ENCODE peak calls at places on chromosome 4, in nine cellular contexts. R is cardiac muscle cell, Y is suprapubic skin, F is brain microvascular endothelial cell, W is left ventricle myocardium inferior, Z is HCT116, J is fibroblast of pulmonary artery, N is fibroblast of lung, I is lung. A is an unnamed sample.

GRCh38 chr4:54687887-54688841 is 30.4 kb downstream of the KIT start:
- DNase-seq in R (no peak), Y (no peak), F (peak), W (no peak), Z (no peak), J (peak), N (no peak), I (no peak), A (peak)

GRCh38 chr4:163048447-163048846 is 118.2 kb downstream of the NAF1 start:
- DNase-seq in R (peak), Y (no peak), F (peak), W (no peak), Z (peak), J (peak), N (peak), I (no peak), A (peak)

GRCh38 chr4:18051281-18051680 is 29.7 kb upstream of the LCORL start:
- DNase-seq in R (no peak), Y (no peak), F (no peak), W (no peak), Z (no peak), J (no peak), N (peak), I (no peak), A (no peak)

GRCh38 chr4:22692736-22693135 is at the start of gene GBA3:
- DNase-seq in R (no peak), Y (no peak), F (no peak), W (no peak), Z (no peak), J (no peak), N (no peak), I (no peak), A (no peak)

GRCh38 chr4:65383589-65384305 is 286.5 kb downstream of the EPHA5 start:
- DNase-seq in R (peak), Y (no peak), F (peak), W (no peak), Z (no peak), J (peak), N (peak), I (no peak), A (no peak)

GRCh38 chr4:40573593-40574311 is 55.9 kb downstream of the RBM47 start:
- DNase-seq in R (peak), Y (no peak), F (no peak), W (no peak), Z (no peak), J (peak), N (no peak), I (no peak), A (no peak)

GRCh38 chr4:85489273-85489672 is 14.3 kb downstream of the ARHGAP24 start:
- DNase-seq in R (peak), Y (no peak), F (no peak), W (no peak), Z (no peak), J (peak), N (peak), I (no peak), A (peak)

GRCh38 chr4:134243742-134244713 is 42.4 kb upstream of the PABPC4L start:
- DNase-seq in R (no peak), Y (no peak), F (no peak), W (no peak), Z (no peak), J (no peak), N (no peak), I (no peak), A (no peak)

GRCh38 chr4:153639556-153640475 is 44.3 kb upstream of the TLR2 start:
- DNase-seq in R (no peak), Y (no peak), F (no peak), W (no peak), Z (no peak), J (no peak), N (no peak), I (no peak), A (no peak)

GRCh38 chr4:36313687-36314086 is 32.3 kb downstream of the DTHD1 start:
- DNase-seq in R (no peak), Y (no peak), F (no peak), W (no peak), Z (no peak), J (no peak), N (no peak), I (no peak), A (no peak)

GRCh38 chr4:76886214-76886613 is 11.7 kb downstream of the SOWAHB start:
- DNase-seq in R (no peak), Y (no peak), F (no peak), W (no peak), Z (no peak), J (no peak), N (no peak), I (no peak), A (no peak)

GRCh38 chr4:182975806-182976205 is 58.6 kb upstream of the DCTD start:
- DNase-seq in R (peak), Y (no peak), F (peak), W (no peak), Z (peak), J (peak), N (peak), I (no peak), A (peak)

GRCh38 chr4:51836531-51836930 is 6.4 kb upstream of the DCUN1D4 start:
- DNase-seq in R (peak), Y (no peak), F (no peak), W (no peak), Z (no peak), J (peak), N (no peak), I (no peak), A (no peak)

GRCh38 chr4:151238477-151238876 is 38.5 kb upstream of the PRSS48 start:
- DNase-seq in R (peak), Y (no peak), F (no peak), W (no peak), Z (no peak), J (peak), N (peak), I (no peak), A (peak)

GRCh38 chr4:41507292-41507933 is 30.5 kb upstream of the LIMCH1 start:
- DNase-seq in R (peak), Y (no peak), F (no peak), W (no peak), Z (no peak), J (peak), N (no peak), I (no peak), A (peak)

GRCh38 chr4:155569960-155570515 is 96.6 kb upstream of the GUCY1A1 start:
- DNase-seq in R (peak), Y (no peak), F (no peak), W (no peak), Z (no peak), J (peak), N (no peak), I (no peak), A (peak)

GRCh38 chr4:142126890-142127497 is 490.6 kb downstream of the IL15 start:
- DNase-seq in R (peak), Y (no peak), F (peak), W (no peak), Z (peak), J (peak), N (peak), I (peak), A (peak)

GRCh38 chr4:80107374-80107773 is 34.3 kb upstream of the ANTXR2 start:
- DNase-seq in R (no peak), Y (no peak), F (no peak), W (no peak), Z (no peak), J (peak), N (peak), I (no peak), A (no peak)
- H3K4me3 ChIP-seq in R (no peak), Y (no peak), F (no peak), W (no peak), Z (no peak), J (no peak), N (no peak), I (no peak), A (no peak)

GRCh38 chr4:119299221-119300071 is 22.5 kb downstream of the FABP2 start:
- DNase-seq in R (peak), Y (no peak), F (no peak), W (no peak), Z (no peak), J (peak), N (peak), I (no peak), A (peak)

GRCh38 chr4:119297795-119298194 is 24.1 kb downstream of the FABP2 start:
- DNase-seq in R (no peak), Y (no peak), F (no peak), W (no peak), Z (no peak), J (no peak), N (no peak), I (no peak), A (no peak)

GRCh38 chr4:119302073-119302832 is 19.7 kb downstream of the FABP2 start:
- DNase-seq in R (no peak), Y (no peak), F (no peak), W (no peak), Z (no peak), J (no peak), N (no peak), I (no peak), A (no peak)

GRCh38 chr4:119300072-119300387 is 21.9 kb downstream of the FABP2 start:
- DNase-seq in R (peak), Y (peak), F (peak), W (peak), Z (no peak), J (peak), N (peak), I (peak), A (peak)

DNA sequence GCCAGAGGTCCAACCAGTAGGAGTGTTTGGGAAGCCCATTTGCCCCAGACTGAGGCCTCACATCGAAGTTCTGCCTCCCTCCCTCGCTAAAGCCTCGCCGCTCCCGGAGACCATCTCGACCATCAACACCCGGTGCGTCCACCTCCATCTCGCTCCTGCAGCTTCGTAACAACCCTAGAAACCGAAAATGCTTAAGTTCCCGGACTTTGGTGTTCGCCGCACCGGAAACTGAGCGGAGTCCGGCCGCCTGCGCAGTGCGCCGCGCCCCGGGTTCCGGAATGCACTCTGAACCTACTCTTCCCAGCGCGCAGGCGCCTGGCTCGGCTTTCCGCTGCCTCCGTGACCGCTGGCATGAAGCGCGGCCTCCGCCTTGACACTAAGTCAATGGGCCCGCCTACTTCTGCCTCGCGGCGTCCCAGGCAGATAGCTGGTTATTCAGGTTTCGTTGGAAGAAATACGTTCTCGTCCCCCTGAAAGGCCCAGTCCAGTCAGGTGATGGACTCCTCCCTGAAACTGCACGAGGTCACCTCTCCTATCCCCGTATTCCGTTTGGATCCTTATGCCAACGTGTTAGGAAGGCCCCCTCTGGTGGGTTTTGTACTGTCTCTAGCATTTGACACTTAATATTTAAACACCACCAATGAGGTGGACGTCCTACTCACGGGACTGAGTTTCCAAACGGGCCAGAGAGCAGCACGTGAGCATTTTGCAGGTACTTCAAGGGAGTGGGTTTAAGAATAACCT is 21.4 kb downstream of the FABP2 start:
- DNase-seq in R (peak), Y (peak), F (peak), W (peak), Z (peak), J (peak), N (peak), I (peak), A (peak)
- TF ChIP-seq CTCF in R (peak), Y (no peak), F (peak), W (no peak), Z (peak), J (peak), N (no peak), I (no peak), A (peak)

GRCh38 chr4:25861951-25862410 is 807 bp downstream of the SEL1L3 start:
- DNase-seq in R (peak), Y (no peak), F (no peak), W (peak), Z (no peak), J (peak), N (peak), I (peak), A (peak)

GRCh38 chr4:25861422-25861926 is 1.3 kb downstream of the SEL1L3 start:
- DNase-seq in R (peak), Y (no peak), F (no peak), W (no peak), Z (no peak), J (peak), N (peak), I (no peak), A (no peak)

GRCh38 chr4:25863906-25864418 is 1.2 kb upstream of the SEL1L3 start:
- DNase-seq in R (no peak), Y (no peak), F (no peak), W (no peak), Z (no peak), J (no peak), N (no peak), I (no peak), A (no peak)

GRCh38 chr4:25862411-25863346 is at the start of gene SEL1L3:
- DNase-seq in R (peak), Y (no peak), F (no peak), W (peak), Z (no peak), J (no peak), N (no peak), I (peak), A (no peak)

GRCh38 chr4:25863347-25863784 is 578 bp upstream of the SEL1L3 start:
- DNase-seq in R (peak), Y (no peak), F (no peak), W (no peak), Z (no peak), J (no peak), N (no peak), I (peak), A (no peak)
- H3K4me3 ChIP-seq in R (peak), Y (peak), F (peak), W (peak), Z (peak), J (peak), N (peak), I (peak), A (peak)

GRCh38 chr4:115154826-115155225 is 41.4 kb upstream of the NDST4 start:
- DNase-seq in R (no peak), Y (no peak), F (no peak), W (no peak), Z (no peak), J (no peak), N (peak), I (no peak), A (peak)
- TF ChIP-seq CTCF in R (no peak), Y (no peak), F (peak), W (no peak), Z (peak), J (no peak), N (no peak), I (no peak), A (peak)

GRCh38 chr4:114599231-114600065 is 841 bp downstream of the UGT8 start:
- DNase-seq in R (no peak), Y (no peak), F (no peak), W (no peak), Z (peak), J (no peak), N (peak), I (no peak), A (no peak)
- H3K4me3 ChIP-seq in R (peak), Y (peak), F (peak), W (peak), Z (peak), J (no peak), N (peak), I (peak), A (peak)

DNA sequence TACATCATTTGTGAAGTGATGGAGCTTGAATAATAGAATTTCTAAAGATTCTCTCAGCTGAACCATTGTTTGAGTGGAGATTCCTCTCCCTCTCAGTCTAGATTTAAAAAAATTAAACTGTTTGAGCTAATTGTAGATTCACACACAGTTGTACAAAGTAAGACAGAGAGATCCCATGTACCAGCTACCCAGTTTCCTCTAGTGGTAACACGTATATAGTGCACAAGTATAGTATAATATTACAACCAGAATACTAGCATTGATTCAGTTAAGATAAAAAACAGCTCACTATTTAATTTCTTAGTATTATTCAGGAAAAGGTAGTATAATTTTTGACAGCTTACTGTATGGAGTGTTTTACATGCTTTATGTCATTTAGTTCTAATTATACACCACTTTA is 136.2 kb downstream of the SNCA start:
- DNase-seq in R (no peak), Y (no peak), F (no peak), W (no peak), Z (no peak), J (no peak), N (no peak), I (no peak), A (no peak)
- TF ChIP-seq CTCF in R (no peak), Y (no peak), F (no peak), W (no peak), Z (no peak), J (no peak), N (no peak), I (no peak), A (no peak)

DNA sequence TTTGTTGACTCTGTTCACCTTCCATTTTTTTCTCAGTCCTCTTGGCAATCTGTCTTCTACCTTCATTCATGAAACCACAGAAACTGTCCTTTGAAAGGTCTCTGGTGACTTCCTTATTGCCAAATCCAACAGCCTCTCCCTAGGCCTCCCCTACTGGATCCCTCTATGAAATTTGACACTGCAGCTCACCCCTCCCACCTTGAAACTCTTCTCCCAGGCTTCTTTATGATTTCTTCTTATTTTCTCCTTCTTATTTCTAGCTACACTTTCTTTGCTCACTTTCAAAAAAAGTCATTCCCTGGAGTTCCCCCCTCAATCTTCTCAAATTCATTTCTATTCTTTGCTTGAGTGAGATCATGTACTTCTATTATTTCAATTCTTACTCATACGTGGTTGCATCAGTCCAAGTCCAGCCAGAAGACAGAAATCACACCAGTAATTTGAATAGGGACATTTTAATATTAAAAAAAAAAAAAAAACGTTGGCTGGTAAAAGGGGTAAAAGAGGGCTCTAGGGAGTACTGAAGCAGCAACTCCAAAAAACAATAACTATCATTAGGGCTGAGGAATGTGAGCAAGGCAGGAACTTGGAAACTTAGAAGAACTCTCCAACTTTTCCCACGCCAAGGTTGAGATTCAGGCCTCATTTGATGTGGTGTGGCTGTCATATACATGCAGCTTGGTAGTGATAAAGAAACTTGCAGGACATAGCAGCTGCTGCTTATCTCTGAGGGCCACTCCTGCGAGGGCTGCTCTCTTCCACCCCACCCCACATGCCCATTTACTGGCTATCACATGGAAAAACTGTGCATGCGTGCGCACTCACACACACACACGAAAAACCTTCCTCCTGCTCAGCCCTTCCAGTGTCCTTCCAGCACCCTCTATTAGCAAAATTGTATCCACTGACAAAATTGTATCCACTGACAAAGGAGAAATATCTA is 169.8 kb upstream of the GALNT7 start:
- DNase-seq in R (peak), Y (no peak), F (peak), W (no peak), Z (no peak), J (peak), N (peak), I (no peak), A (peak)
- H3K4me3 ChIP-seq in R (no peak), Y (no peak), F (no peak), W (no peak), Z (no peak), J (peak), N (no peak), I (no peak), A (no peak)